ENCODE peak calls at places on chromosomes 4 and X, in four cellular contexts. B is germinal center, R is HS-5, I is trophoblast cell. Q is an unnamed sample.

GRCh38 chr4:16573181-16573580 is 325.3 kb downstream of the LDB2 start:
- DNase-seq in I (no peak), B (no peak), R (no peak), Q (no peak)

GRCh38 chr4:74320559-74321118 is 12.4 kb downstream of the EPGN start:
- DNase-seq in R (no peak), I (peak; percentile 46), B (peak; percentile 9), Q (peak; percentile 53)

GRCh38 chr4:176277162-176277904 is 8.3 kb upstream of the ASB5 start:
- DNase-seq in I (peak; percentile 32), R (no peak), B (peak; percentile 34), Q (peak; percentile 36)

GRCh38 chr4:106344324-106344970 is 24.1 kb downstream of the GIMD1 start:
- DNase-seq in I (no peak), B (no peak), R (no peak), Q (no peak)

GRCh38 chrX:148298737-148299136 is 201.7 kb upstream of the AFF2 start:
- DNase-seq in B (no peak), I (no peak), R (no peak), Q (no peak)

GRCh38 chrX:16834811-16835210 is 35.4 kb downstream of the RBBP7 start:
- DNase-seq in B (no peak), I (no peak), R (no peak), Q (no peak)

GRCh38 chrX:32289356-32289755 is 922.0 kb downstream of the DMD start:
- DNase-seq in B (no peak), I (no peak), R (no peak), Q (no peak)

GRCh38 chr4:158809611-158810486 is 41.0 kb downstream of the FNIP2 start:
- DNase-seq in R (no peak), I (peak; percentile 89), B (peak; percentile 24), Q (peak; percentile 36)

GRCh38 chr4:31228068-31228467 is 507.9 kb downstream of the PCDH7 start:
- DNase-seq in I (no peak), B (no peak), R (no peak), Q (no peak)

GRCh38 chr4:151184523-151185458 is 85.4 kb downstream of the RPS3A start:
- DNase-seq in R (no peak), B (no peak), I (peak; percentile 42), Q (no peak)

GRCh38 chr4:8741513-8742226 is 130.0 kb downstream of the HMX1 start:
- DNase-seq in R (no peak), I (no peak), B (no peak), Q (no peak)

GRCh38 chr4:184453402-184454160 is 20.8 kb downstream of the IRF2 start:
- DNase-seq in R (no peak), I (peak; percentile 30), B (peak; percentile 46), Q (no peak)

GRCh38 chrX:109624641-109625311 is at the start of gene KCNE5:
- DNase-seq in I (no peak), R (no peak), B (no peak), Q (no peak)

GRCh38 chr4:181261279-181261678 is 981.9 kb upstream of the TENM3 start:
- DNase-seq in B (no peak), R (no peak), I (no peak), Q (no peak)

GRCh38 chrX:134669378-134670098 is 11.3 kb upstream of the PLAC1 start:
- DNase-seq in B (no peak), R (peak; percentile 69), I (no peak), Q (no peak)

GRCh38 chrX:108070891-108071290 is 20.5 kb downstream of the PSMD10 start:
- DNase-seq in B (no peak), R (peak; percentile 41), I (no peak), Q (no peak)

GRCh38 chr4:8863759-8864682 is 7.6 kb downstream of the HMX1 start:
- DNase-seq in I (no peak), B (no peak), R (no peak), Q (no peak)

GRCh38 chr4:46886711-46887110 is 22.3 kb downstream of the COX7B2 start:
- DNase-seq in R (no peak), I (no peak), B (no peak), Q (no peak)

GRCh38 chr4:6768539-6768905 is 14.0 kb upstream of the KIAA0232 start:
- DNase-seq in B (no peak), I (no peak), R (no peak), Q (no peak)

GRCh38 chr4:156799121-156799589 is 172.4 kb downstream of the PDGFC start:
- DNase-seq in R (peak; percentile 70), I (peak; percentile 41), B (no peak), Q (no peak)

GRCh38 chr4:153789741-153790651 is 1.1 kb upstream of the SFRP2 start:
- DNase-seq in I (no peak), R (no peak), B (no peak), Q (no peak)

GRCh38 chr4:186695392-186695791 is 28.3 kb downstream of the FAT1 start:
- DNase-seq in B (no peak), R (no peak), I (no peak), Q (no peak)

GRCh38 chr4:13396161-13396560 is 88.0 kb downstream of the RAB28 start:
- DNase-seq in I (no peak), B (no peak), R (no peak), Q (no peak)

GRCh38 chr4:88204882-88205281 is 46.4 kb upstream of the ABCG2 start:
- DNase-seq in R (no peak), B (no peak), I (no peak), Q (no peak)

GRCh38 chrX:45749375-45749774 is 548.7 kb upstream of the DIPK2B start:
- DNase-seq in B (no peak), R (no peak), I (no peak), Q (no peak)

GRCh38 chrX:72142931-72143709 is 11.4 kb upstream of the RTL5 start:
- DNase-seq in R (no peak), B (no peak), I (no peak), Q (no peak)

GRCh38 chrX:72274526-72274925 is 2.5 kb downstream of the RPS4X start:
- DNase-seq in R (no peak), B (no peak), I (no peak), Q (no peak)

GRCh38 chr4:55116450-55116849 is 8.9 kb downstream of the KDR start:
- DNase-seq in R (peak; percentile 54), I (peak; percentile 29), B (no peak), Q (no peak)

GRCh38 chrX:130030826-130031225 is 48.4 kb downstream of the BCORL1 start:
- DNase-seq in R (no peak), I (no peak), B (no peak), Q (no peak)

GRCh38 chrX:15475021-15475420 is 18.1 kb downstream of the PIR start:
- DNase-seq in B (no peak), R (no peak), I (no peak), Q (no peak)

GRCh38 chrX:134761788-134762187 is 103.5 kb upstream of the PLAC1 start:
- DNase-seq in R (no peak), I (no peak), B (peak; percentile 2), Q (no peak)

GRCh38 chr4:155009288-155009687 is 199.1 kb upstream of the NPY2R start:
- DNase-seq in B (no peak), I (no peak), R (no peak), Q (no peak)

GRCh38 chr4:125486354-125486753 is 171.6 kb downstream of the FAT4 start:
- DNase-seq in I (no peak), R (no peak), B (no peak), Q (no peak)

GRCh38 chrX:8988456-8988855 is 45.5 kb downstream of the FAM9B start:
- DNase-seq in B (no peak), R (no peak), I (peak; percentile 35), Q (no peak)

GRCh38 chr4:143437476-143437875 is 76.0 kb upstream of the SMARCA5 start:
- DNase-seq in R (no peak), I (no peak), B (no peak), Q (no peak)